ENCODE peak calls at places on chromosomes 2 and 18, in six cellular contexts. W, B, C, H, A and R are unnamed samples.

GRCh38 chr18:23502516-23503037 is 734 bp upstream of the RMC1 start:
- DNase-seq in W (no peak), B (no peak), C (peak), H (peak), A (no peak), R (no peak)

GRCh38 chr18:41642756-41643155 is 312.3 kb upstream of the PIK3C3 start:
- DNase-seq in W (no peak), B (no peak), C (no peak), H (no peak), A (no peak), R (no peak)

GRCh38 chr2:189821953-189822748 is 37.9 kb downstream of the PMS1 start:
- DNase-seq in W (no peak), B (no peak), C (no peak), H (peak), A (peak), R (no peak)

GRCh38 chr2:74374509-74375205 is 5.5 kb downstream of the DCTN1 start:
- DNase-seq in W (peak), B (no peak), C (peak), H (peak), A (peak), R (no peak)

GRCh38 chr2:22336414-22336813 is 1048.6 kb upstream of the KLHL29 start:
- DNase-seq in W (no peak), B (no peak), C (no peak), H (peak), A (no peak), R (no peak)

GRCh38 chr18:58965291-58965929 is 100.7 kb downstream of the ZNF532 start:
- DNase-seq in W (no peak), B (no peak), C (no peak), H (no peak), A (no peak), R (no peak)

GRCh38 chr2:150686391-150686790 is 198.9 kb upstream of the RND3 start:
- DNase-seq in W (no peak), B (no peak), C (no peak), H (no peak), A (no peak), R (no peak)

GRCh38 chr2:1990724-1991123 is 246.4 kb upstream of the PXDN start:
- DNase-seq in W (no peak), B (no peak), C (no peak), H (peak), A (peak), R (no peak)

GRCh38 chr2:160339291-160339690 is 139.2 kb upstream of the ITGB6 start:
- DNase-seq in W (no peak), B (no peak), C (no peak), H (no peak), A (no peak), R (no peak)

GRCh38 chr2:30475542-30475941 is 28.5 kb downstream of the LCLAT1 start:
- DNase-seq in W (no peak), B (no peak), C (no peak), H (no peak), A (no peak), R (no peak)
- TF ChIP-seq CTCF in W (no peak), B (no peak), C (peak), H (peak), A (peak), R (no peak)

GRCh38 chr2:65661980-65662653 is 229.7 kb upstream of the SPRED2 start:
- DNase-seq in W (no peak), B (no peak), C (no peak), H (no peak), A (no peak), R (no peak)
- TF ChIP-seq REST in W (no peak), B (no peak), C (no peak), H (no peak), A (no peak), R (no peak)

DNA sequence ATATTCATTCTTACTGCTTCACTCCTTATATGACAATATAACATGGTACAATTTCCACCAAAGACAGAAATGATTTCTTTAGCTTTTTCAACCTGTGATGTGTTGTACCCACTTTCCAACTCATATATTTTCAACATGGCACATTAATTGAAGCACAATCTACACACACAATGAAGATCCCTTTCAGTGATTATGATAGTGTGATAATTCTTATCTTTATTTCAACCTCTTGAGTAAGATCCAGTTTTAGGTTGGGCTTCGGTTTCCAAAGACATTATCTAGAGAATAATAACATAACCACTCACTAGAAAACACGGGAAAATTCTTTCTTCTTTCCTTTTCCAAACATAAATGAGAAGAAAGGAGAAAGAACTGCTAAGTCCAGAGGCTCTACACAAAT is 3.4 kb upstream of the DSG3 start:
- DNase-seq in W (no peak), B (no peak), C (no peak), H (no peak), A (no peak), R (no peak)
- TF ChIP-seq CTCF in W (no peak), B (no peak), C (no peak), H (no peak), A (no peak), R (no peak)

GRCh38 chr18:37303009-37303408 is 262.6 kb downstream of the CELF4 start:
- DNase-seq in W (no peak), B (no peak), C (no peak), H (no peak), A (no peak), R (no peak)
- TF ChIP-seq REST in W (no peak), B (no peak), C (no peak), H (no peak), A (no peak), R (no peak)

GRCh38 chr18:5456577-5457466 is 87.0 kb downstream of the EPB41L3 start:
- DNase-seq in W (peak), B (no peak), C (no peak), H (peak), A (no peak), R (peak)
- TF ChIP-seq CTCF in W (peak), B (no peak), C (no peak), H (peak), A (no peak), R (peak)